ENCODE peak calls at places on chromosomes 16 and 17, in six cellular contexts. K is stimulated activated CD4-positive, alpha-beta T cell treated with anti-CD3 and anti-CD28 coated beads, Interleukin-4, amount 100 ng/mL, for 48 hours; G is myocyte; T is NCI-H345; E is GM06990; J is GM13976. R is an unnamed sample.

GRCh38 chr17:81516439-81516838 is 3.8 kb upstream of the ACTG1 start:
- DNase-seq in K (no peak), G (no peak), T (no peak), E (peak), J (no peak), R (no peak)

GRCh38 chr16:81140930-81141780 is 45.0 kb upstream of the GCSH start:
- DNase-seq in K (no peak), G (no peak), T (no peak), E (no peak), J (no peak), R (no peak)

GRCh38 chr17:56038136-56038535 is 115.1 kb upstream of the ANKFN1 start:
- DNase-seq in K (no peak), G (peak), T (no peak), E (no peak), J (no peak), R (no peak)

GRCh38 chr16:19899605-19899955 is 14.9 kb upstream of the GPRC5B start:
- DNase-seq in K (no peak), G (no peak), T (no peak), E (no peak), J (no peak), R (no peak)

GRCh38 chr17:15121426-15121825 is 143.7 kb downstream of the PMP22 start:
- DNase-seq in K (no peak), G (no peak), T (no peak), E (no peak), J (no peak), R (no peak)

GRCh38 chr17:82217530-82218204 is 5.0 kb upstream of the CCDC57 start:
- DNase-seq in K (no peak), G (peak), T (no peak), E (no peak), J (no peak), R (no peak)

GRCh38 chr17:7654832-7655540 is 4.3 kb downstream of the ATP1B2 start:
- DNase-seq in K (no peak), G (no peak), T (no peak), E (no peak), J (no peak), R (no peak)

GRCh38 chr17:1045456-1045855 is 48.5 kb downstream of the TIMM22 start:
- DNase-seq in K (no peak), G (no peak), T (no peak), E (no peak), J (no peak), R (no peak)

GRCh38 chr17:47741109-47741792 is 8.2 kb downstream of the TBX21 start:
- DNase-seq in K (no peak), G (no peak), T (peak), E (no peak), J (no peak), R (no peak)

GRCh38 chr17:71188811-71189492 is 931.9 kb upstream of the SOX9 start:
- DNase-seq in K (no peak), G (peak), T (no peak), E (no peak), J (no peak), R (no peak)

GRCh38 chr16:57995721-57996405 is 4.6 kb downstream of the ZNF319 start:
- DNase-seq in K (no peak), G (no peak), T (no peak), E (no peak), J (no peak), R (no peak)

GRCh38 chr17:41618341-41619161 is 5.8 kb downstream of the KRT17 start:
- DNase-seq in K (no peak), G (no peak), T (no peak), E (no peak), J (no peak), R (no peak)

GRCh38 chr17:78497115-78497540 is 80.1 kb downstream of the DNAH17 start:
- DNase-seq in K (peak), G (peak), T (peak), E (no peak), J (peak), R (peak)

GRCh38 chr16:25151996-25152395 is 40.5 kb downstream of the LCMT1 start:
- DNase-seq in K (no peak), G (peak), T (no peak), E (no peak), J (no peak), R (no peak)

GRCh38 chr16:55701442-55702319 is 45.9 kb downstream of the SLC6A2 start:
- DNase-seq in K (peak), G (peak), T (peak), E (no peak), J (peak), R (peak)

GRCh38 chr16:75559564-75560372 is 3.7 kb upstream of the TMEM231 start:
- DNase-seq in K (no peak), G (peak), T (no peak), E (no peak), J (no peak), R (no peak)

GRCh38 chr16:1078579-1079021 is 6.1 kb downstream of the SSTR5 start:
- DNase-seq in K (no peak), G (peak), T (peak), E (no peak), J (no peak), R (no peak)

GRCh38 chr17:77681820-77682219 is 276.7 kb upstream of the TNRC6C start:
- DNase-seq in K (no peak), G (peak), T (peak), E (no peak), J (no peak), R (no peak)

GRCh38 chr17:64057701-64058263 is 37.3 kb upstream of the ICAM2 start:
- DNase-seq in K (no peak), G (no peak), T (no peak), E (no peak), J (no peak), R (no peak)

GRCh38 chr17:2222301-2222700 is 81.3 kb downstream of the SMG6 start:
- DNase-seq in K (no peak), G (no peak), T (no peak), E (no peak), J (peak), R (no peak)